ENCODE peak calls at places on chromosomes 11 and 22, in nine cellular contexts. B is tibial nerve; L is activated CD4-positive, alpha-beta T cell treated with anti-CD3 and anti-CD28 coated beads for 24 hours; W is HS-27A; J is osteocyte; U is activated T-cell treated with anti-CD3 and anti-CD28 coated beads for 48 hours; P is memory B cell; Y is neuronal stem cell; D is Karpas-422. F is an unnamed sample.

GRCh38 chr11:128323381-128323780 is 264.0 kb downstream of the ETS1 start:
- DNase-seq in Y (no peak), W (no peak), U (no peak), P (no peak), J (no peak), D (peak), B (no peak), L (no peak), F (no peak)

GRCh38 chr11:83602116-83602515 is 315.9 kb upstream of the CCDC90B start:
- DNase-seq in W (no peak), L (no peak), D (no peak), J (no peak), U (no peak), P (no peak), Y (no peak), B (no peak), F (no peak)

GRCh38 chr11:76623171-76623883 is 47.2 kb downstream of the LRRC32 start:
- DNase-seq in Y (no peak), U (no peak), B (no peak), D (no peak), J (no peak), L (no peak), P (no peak), W (no peak), F (peak)

GRCh38 chr11:65555693-65556231 is 2.4 kb downstream of the LTBP3 start:
- DNase-seq in J (no peak), B (no peak), W (peak), P (no peak), D (no peak), Y (no peak), L (no peak), U (no peak), F (no peak)

GRCh38 chr11:47483408-47483807 is 34.5 kb upstream of the RAPSN start:
- DNase-seq in Y (no peak), P (no peak), L (no peak), W (no peak), B (no peak), J (no peak), D (no peak), U (no peak), F (no peak)

GRCh38 chr11:9815486-9816136 is 151.7 kb downstream of the SWAP70 start:
- DNase-seq in L (no peak), U (no peak), W (peak), Y (no peak), D (no peak), P (no peak), B (no peak), J (no peak), F (no peak)

GRCh38 chr11:64539239-64539638 is 51.8 kb upstream of the SLC22A12 start:
- DNase-seq in B (no peak), W (no peak), Y (no peak), J (no peak), L (no peak), D (no peak), P (no peak), U (no peak), F (no peak)

GRCh38 chr11:17867346-17867745 is 132.8 kb downstream of the KCNC1 start:
- DNase-seq in B (no peak), Y (no peak), D (no peak), W (no peak), J (no peak), L (no peak), U (no peak), P (no peak), F (no peak)

GRCh38 chr22:43750751-43751150 is 61.4 kb downstream of the EFCAB6 start:
- DNase-seq in U (no peak), B (no peak), Y (no peak), W (no peak), D (no peak), J (no peak), P (no peak), L (no peak), F (no peak)

GRCh38 chr11:126337472-126338241 is 17.8 kb upstream of the ST3GAL4 start:
- DNase-seq in D (no peak), P (no peak), J (no peak), B (no peak), Y (no peak), L (no peak), U (no peak), W (no peak), F (no peak)

GRCh38 chr22:17675584-17675983 is 37.0 kb downstream of the BCL2L13 start:
- DNase-seq in P (no peak), Y (no peak), D (no peak), J (no peak), B (no peak), W (no peak), L (no peak), U (no peak), F (no peak)

GRCh38 chr11:70883323-70883940 is 368.9 kb downstream of the SHANK2 start:
- DNase-seq in D (no peak), J (no peak), Y (no peak), P (no peak), B (no peak), U (no peak), W (no peak), L (no peak), F (no peak)

GRCh38 chr11:22558638-22559037 is 67.0 kb downstream of the FANCF start:
- DNase-seq in Y (no peak), B (no peak), U (no peak), W (no peak), D (no peak), L (no peak), P (no peak), J (no peak), F (no peak)

GRCh38 chr11:111557425-111558111 is 17.0 kb downstream of the LAYN start:
- DNase-seq in Y (no peak), W (peak), L (no peak), U (no peak), D (no peak), B (no peak), P (no peak), J (no peak), F (no peak)

GRCh38 chr22:33110562-33111163 is 52.5 kb upstream of the SYN3 start:
- DNase-seq in P (no peak), J (no peak), L (no peak), B (no peak), D (no peak), Y (no peak), W (no peak), U (no peak), F (no peak)

GRCh38 chr11:117839936-117840813 is 15.6 kb upstream of the FXYD2 start:
- DNase-seq in D (no peak), J (peak), L (no peak), B (no peak), Y (no peak), U (no peak), P (no peak), W (no peak), F (no peak)

GRCh38 chr22:30742291-30743256 is 47.9 kb downstream of the OSBP2 start:
- DNase-seq in D (no peak), P (no peak), U (no peak), W (no peak), L (no peak), Y (no peak), B (no peak), J (no peak), F (no peak)

GRCh38 chr11:132312616-132313210 is 942.3 kb downstream of the NTM start:
- DNase-seq in W (peak), P (no peak), Y (peak), L (no peak), J (no peak), U (no peak), B (no peak), D (peak), F (no peak)

GRCh38 chr11:63866211-63866610 is 27.3 kb downstream of the MARK2 start:
- DNase-seq in L (peak), J (no peak), D (no peak), P (no peak), U (peak), B (peak), Y (no peak), W (no peak), F (peak)

GRCh38 chr11:103703437-103703836 is 333.0 kb upstream of the DDI1 start:
- DNase-seq in B (no peak), L (no peak), Y (no peak), D (no peak), U (no peak), P (no peak), J (no peak), W (no peak), F (no peak)

GRCh38 chr22:26585104-26585790 is 4.7 kb downstream of the TPST2 start:
- DNase-seq in D (no peak), L (no peak), B (no peak), J (no peak), Y (no peak), W (peak), P (no peak), U (no peak), F (peak)